ENCODE peak calls at places on chromosomes 1 and 21, in ten cellular contexts. E is HepG2; U is stimulated activated CD8-positive, alpha-beta memory T cell treated with anti-CD3 and anti-CD28 coated beads, Interleukin-15, amount 100 ng/mL, for 1 hour; W is glutamatergic neuron; L is BE2C; M is activated CD8-positive, alpha-beta memory T cell treated with anti-CD3 and anti-CD28 coated beads, Interleukin-2, amount 10 ng/mL, durations not matched to agents 7 days and 5 days; K is effector CD4-positive, alpha-beta T cell; O is tibial artery; T is C1 segment of cervical spinal cord; V is NCI-H1092. Q is an unnamed sample.

GRCh38 chr1:20383631-20384030 is 93.0 kb downstream of the VWA5B1 start:
- DNase-seq in T (no peak), V (no peak), W (no peak), M (no peak), U (no peak), E (no peak), L (no peak), K (no peak), O (no peak), Q (no peak)

GRCh38 chr1:160567858-160568682 is 11.2 kb downstream of the CD84 start:
- DNase-seq in W (no peak), T (no peak), E (no peak), K (peak), O (no peak), U (peak), L (no peak), V (no peak), M (peak), Q (no peak)

GRCh38 chr1:224223819-224224714 is 41.0 kb downstream of the DEGS1 start:
- DNase-seq in E (no peak), K (no peak), V (no peak), M (no peak), L (no peak), U (no peak), W (no peak), T (no peak), O (no peak), Q (peak)

GRCh38 chr1:109959632-109959973 is 25.0 kb upstream of the AHCYL1 start:
- DNase-seq in L (no peak), M (no peak), K (no peak), W (no peak), T (no peak), U (no peak), V (no peak), O (no peak), E (no peak), Q (no peak)

GRCh38 chr1:207805841-207806421 is 54.1 kb downstream of the CD46 start:
- DNase-seq in V (no peak), T (peak), E (no peak), O (peak), U (no peak), M (no peak), K (no peak), L (peak), W (no peak), Q (peak)

GRCh38 chr1:21775542-21775899 is 7.4 kb downstream of the USP48 start:
- DNase-seq in K (no peak), U (no peak), L (no peak), V (no peak), E (no peak), O (no peak), M (no peak), W (no peak), T (no peak), Q (no peak)

GRCh38 chr1:1169429-1170214 is 4.1 kb upstream of the TTLL10 start:
- DNase-seq in V (no peak), T (no peak), O (no peak), W (peak), U (no peak), K (no peak), M (no peak), E (no peak), L (peak), Q (no peak)

GRCh38 chr1:63877021-63877767 is 103.4 kb downstream of the ROR1 start:
- DNase-seq in K (no peak), L (no peak), U (no peak), T (no peak), E (no peak), M (no peak), V (no peak), W (no peak), O (no peak), Q (no peak)

GRCh38 chr1:34871443-34872132 is 12.0 kb upstream of the SMIM12 start:
- DNase-seq in W (no peak), U (no peak), O (no peak), L (no peak), T (peak), M (peak), K (no peak), E (no peak), V (no peak), Q (no peak)

GRCh38 chr1:226962421-226963391 is 22.6 kb downstream of the COQ8A start:
- DNase-seq in W (no peak), U (no peak), L (no peak), V (no peak), E (no peak), K (no peak), O (no peak), M (no peak), T (no peak), Q (no peak)

GRCh38 chr1:95888877-95889799 is 655.1 kb downstream of the RWDD3 start:
- DNase-seq in E (no peak), W (no peak), K (no peak), L (no peak), T (peak), O (no peak), M (no peak), V (no peak), U (no peak), Q (no peak)

GRCh38 chr1:245810789-245811337 is 656.1 kb downstream of the KIF26B start:
- DNase-seq in U (no peak), M (no peak), V (no peak), E (peak), K (no peak), O (no peak), W (no peak), T (peak), L (no peak), Q (no peak)

GRCh38 chr1:12625276-12625675 is 7.3 kb upstream of the DHRS3 start:
- DNase-seq in K (no peak), O (no peak), V (no peak), W (no peak), E (no peak), M (no peak), U (no peak), T (no peak), L (no peak), Q (no peak)

GRCh38 chr21:42040411-42041180 is 30.4 kb upstream of the ZBTB21 start:
- DNase-seq in W (no peak), K (no peak), M (no peak), T (no peak), U (no peak), E (peak), O (no peak), V (no peak), L (no peak), Q (peak)

GRCh38 chr1:44108241-44108640 is 10.4 kb upstream of the KLF17 start:
- DNase-seq in M (no peak), O (no peak), K (no peak), T (no peak), L (no peak), W (no peak), E (no peak), V (no peak), U (no peak), Q (peak)

GRCh38 chr1:41580520-41581172 is 96.2 kb upstream of the EDN2 start:
- DNase-seq in O (no peak), L (no peak), V (no peak), T (no peak), E (no peak), W (no peak), K (no peak), U (no peak), M (peak), Q (no peak)

GRCh38 chr1:239914827-239915231 is 176.9 kb upstream of the FMN2 start:
- DNase-seq in K (no peak), E (no peak), M (no peak), U (no peak), L (no peak), W (no peak), V (no peak), O (no peak), T (no peak), Q (peak)

GRCh38 chr1:22196641-22197040 is 53.7 kb upstream of the WNT4 start:
- DNase-seq in U (no peak), E (no peak), M (no peak), K (no peak), O (no peak), L (no peak), T (no peak), V (no peak), W (no peak), Q (no peak)

GRCh38 chr1:238018214-238018613 is 127.5 kb upstream of the ZP4 start:
- DNase-seq in T (no peak), K (no peak), E (no peak), M (no peak), V (no peak), L (peak), W (no peak), O (no peak), U (no peak), Q (no peak)

Q was measured in HCEC 1CT.